ENCODE peak calls at places on chromosomes 1 and 21, in six cellular contexts. B is fibroblast of mammary gland; K is IMR-90; I is Peyer's patch; N is CD4-positive, CD25-positive, alpha-beta regulatory T cell; O is Panc1. P is an unnamed sample.

GRCh38 chr1:21337459-21337930 is 47.2 kb upstream of the ECE1 start:
- DNase-seq in N (no peak), I (no peak), B (no peak), K (no peak), O (no peak), P (no peak)

GRCh38 chr1:9202240-9202870 is 32.2 kb upstream of the H6PD start:
- DNase-seq in I (no peak), N (no peak), O (no peak), B (peak; percentile 57), K (no peak), P (no peak)

GRCh38 chr1:55127827-55128343 is 87.3 kb downstream of the USP24 start:
- DNase-seq in I (no peak), K (peak; percentile 73), B (peak; percentile 39), O (no peak), N (no peak), P (peak; percentile 43)

GRCh38 chr1:221522440-221523050 is 219.3 kb downstream of the DUSP10 start:
- DNase-seq in B (peak; percentile 62), O (no peak), I (no peak), N (no peak), K (peak; percentile 32), P (no peak)

GRCh38 chr1:77929806-77930205 is 41.4 kb downstream of the NEXN start:
- DNase-seq in O (no peak), B (no peak), I (no peak), K (peak; percentile 36), N (no peak), P (peak; percentile 65)

GRCh38 chr1:17235135-17235880 is 13.6 kb upstream of the PADI3 start:
- DNase-seq in K (no peak), N (no peak), I (no peak), B (no peak), O (no peak), P (no peak)

GRCh38 chr1:9589144-9589718 is 520 bp downstream of the TMEM201 start:
- DNase-seq in B (peak; percentile 25), N (peak; percentile 17), K (peak; percentile 23), I (peak; percentile 45), O (no peak), P (peak; percentile 8)

GRCh38 chr1:21622466-21623315 is 46.5 kb downstream of the RAP1GAP start:
- DNase-seq in O (no peak), N (no peak), I (no peak), K (no peak), B (no peak), P (no peak)

GRCh38 chr1:17209446-17209845 is 4.5 kb downstream of the PADI1 start:
- DNase-seq in K (no peak), B (no peak), I (no peak), N (no peak), O (no peak), P (no peak)

GRCh38 chr1:199512037-199512710 is 515.3 kb upstream of the NR5A2 start:
- DNase-seq in N (no peak), K (no peak), B (no peak), O (no peak), I (no peak), P (no peak)

GRCh38 chr1:32182060-32182459 is 2.6 kb downstream of the TXLNA start:
- DNase-seq in K (peak; percentile 31), B (peak; percentile 56), O (no peak), I (no peak), N (no peak), P (no peak)
- H3K4me3 ChIP-seq in K (no peak overlapping the region), B (peak overlapping the region; percentile 64), O (peak overlapping the region; percentile 93), I (no peak overlapping the region), N (no peak overlapping the region), P (no peak overlapping the region)

GRCh38 chr1:188479146-188479545 is 1650.4 kb downstream of the PLA2G4A start:
- DNase-seq in N (no peak), O (no peak), B (no peak), K (peak; percentile 64), I (no peak), P (no peak)
- H3K4me3 ChIP-seq in N (no peak overlapping the region), O (no peak overlapping the region), B (no peak overlapping the region), K (no peak overlapping the region), I (no peak overlapping the region), P (no peak overlapping the region)

GRCh38 chr1:113931456-113931855 is 2.3 kb downstream of the HIPK1 start:
- DNase-seq in B (peak; percentile 62), O (no peak), K (peak; percentile 83), I (no peak), N (no peak), P (peak; percentile 45)
- H3K4me3 ChIP-seq in B (peak overlapping the region; percentile 3), O (no peak overlapping the region), K (peak overlapping the region; percentile 13), I (peak overlapping the region; percentile 68), N (peak overlapping the region; percentile 95), P (no peak overlapping the region)

GRCh38 chr1:98403981-98404380 is 257.5 kb upstream of the SNX7 start:
- DNase-seq in K (no peak), N (no peak), B (no peak), I (no peak), O (no peak), P (no peak)

GRCh38 chr1:98410082-98410481 is 251.4 kb upstream of the SNX7 start:
- DNase-seq in K (no peak), I (no peak), N (no peak), B (no peak), O (no peak), P (no peak)

GRCh38 chr1:98406346-98407088 is 255.0 kb upstream of the SNX7 start:
- DNase-seq in K (no peak), B (no peak), I (no peak), N (no peak), O (no peak), P (no peak)

GRCh38 chr1:98402860-98403259 is 258.7 kb upstream of the SNX7 start:
- DNase-seq in I (no peak), O (no peak), B (no peak), N (no peak), K (no peak), P (no peak)

DNA sequence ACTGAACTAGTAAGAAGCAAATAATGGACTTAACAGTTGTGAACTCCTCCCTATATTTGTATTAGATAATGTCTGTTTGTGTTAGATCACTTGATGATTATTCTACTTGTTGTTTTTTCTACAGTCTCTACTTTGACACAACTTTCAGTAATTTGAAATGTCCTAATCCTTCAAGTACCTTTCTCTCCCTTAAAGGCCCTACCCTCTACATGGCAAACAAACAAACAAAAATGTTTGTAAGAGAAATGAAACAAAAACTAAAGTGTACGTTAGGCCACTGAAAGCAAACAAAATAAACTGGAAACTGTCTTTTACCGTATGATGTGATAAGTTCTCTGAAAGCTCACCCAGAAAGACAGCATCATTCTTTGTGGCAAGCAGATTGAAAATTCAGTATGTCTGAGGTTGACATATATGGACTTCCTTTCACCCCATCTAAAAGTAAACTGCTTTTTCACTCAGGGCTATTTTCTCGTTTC is 255.9 kb upstream of the SNX7 start:
- DNase-seq in I (no peak), N (no peak), B (no peak), K (no peak), O (no peak), P (no peak)
- H3K4me3 ChIP-seq in I (no peak overlapping the region), N (peak overlapping the region; percentile 23), B (no peak overlapping the region), K (no peak overlapping the region), O (no peak overlapping the region), P (no peak overlapping the region)

DNA sequence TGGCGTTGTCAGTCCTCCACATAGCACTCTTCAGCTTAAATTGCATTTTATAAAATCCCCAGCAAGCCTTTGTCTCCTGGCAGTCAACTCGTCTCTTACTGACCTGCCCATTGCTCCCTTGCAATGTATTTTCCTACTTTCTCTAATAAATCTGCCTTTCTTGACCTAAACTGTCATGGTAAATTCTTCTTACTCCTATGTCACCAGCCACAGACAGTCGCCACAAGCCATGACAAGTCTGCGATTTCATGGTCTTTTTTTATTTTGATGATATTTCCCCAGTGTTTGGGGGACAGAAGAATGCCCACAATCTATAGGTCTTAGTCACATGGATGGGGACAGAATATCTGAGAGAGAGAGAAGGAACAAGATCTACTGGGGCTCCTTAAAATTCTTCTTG is 8.4 kb downstream of the IFNAR2 start:
- DNase-seq in K (no peak), N (no peak), O (no peak), I (no peak), B (no peak), P (no peak)
- H3K4me3 ChIP-seq in K (no peak overlapping the region), N (peak overlapping the region; percentile 83), O (no peak overlapping the region), I (no peak overlapping the region), B (no peak overlapping the region), P (no peak overlapping the region)

GRCh38 chr1:233904979-233905415 is 521 bp downstream of the SLC35F3 start:
- DNase-seq in I (no peak), B (no peak), O (no peak), N (no peak), K (no peak), P (no peak)
- H3K4me3 ChIP-seq in I (peak overlapping the region; percentile 23), B (no peak overlapping the region), O (peak overlapping the region; percentile 95), N (no peak overlapping the region), K (no peak overlapping the region), P (peak overlapping the region; percentile 41)

P was measured in bronchial epithelial cell.